ENCODE peak calls at places on chromosomes 6 and 20, in four cellular contexts. S, Q, D and J are unnamed samples.
A peak's percentile ranks its signal among the peaks of the same experiment; 100 is the strongest.

GRCh38 chr20:19275630-19276071 is 63.2 kb downstream of the SLC24A3 start:
- DNase-seq in Q (no peak), D (peak; percentile 83), S (peak; percentile 69), J (no peak)

GRCh38 chr6:166559211-166559610 is 27.3 kb downstream of the RAMACL start:
- DNase-seq in Q (no peak), D (no peak), S (peak; percentile 42), J (no peak)

GRCh38 chr20:23568320-23569011 is at the start of gene CST9L:
- DNase-seq in D (no peak), Q (no peak), S (no peak), J (no peak)

GRCh38 chr6:15585936-15586335 is 76.9 kb downstream of the DTNBP1 start:
- DNase-seq in D (no peak), Q (no peak), S (no peak), J (no peak)

GRCh38 chr20:52143277-52143676 is 48.3 kb downstream of the ZFP64 start:
- DNase-seq in D (no peak), S (no peak), Q (no peak), J (no peak)

GRCh38 chr6:105596284-105596755 is 193.4 kb upstream of the PREP start:
- DNase-seq in S (peak; percentile 99), D (no peak), Q (no peak), J (no peak)

GRCh38 chr6:1703923-1704322 is 94.2 kb downstream of the FOXC1 start:
- DNase-seq in S (no peak), Q (no peak), D (no peak), J (no peak)

GRCh38 chr6:27786048-27786447 is 126.1 kb downstream of the OR2B2 start:
- DNase-seq in D (no peak), Q (no peak), S (no peak), J (no peak)

GRCh38 chr6:140921366-140922226 is 1211.1 kb upstream of the GJE1 start:
- DNase-seq in D (peak; percentile 22), S (peak; percentile 94), Q (no peak), J (no peak)

GRCh38 chr6:43968110-43968965 is 158.9 kb downstream of the MRPL14 start:
- DNase-seq in D (no peak), S (no peak), Q (no peak), J (no peak)